ENCODE peak calls at places on chromosomes 1 and 21, in seven cellular contexts. Z, I, D, S, T, M and C are unnamed samples.

GRCh38 chr1:224733021-224733911 is 117.1 kb downstream of the CNIH3 start:
- DNase-seq in M (peak), I (peak), D (no peak), T (peak), S (peak), Z (peak), C (no peak)

GRCh38 chr1:156246762-156247459 is 945 bp downstream of the PAQR6 start:
- DNase-seq in S (no peak), D (no peak), T (peak), I (no peak), M (no peak), Z (no peak), C (peak)

GRCh38 chr1:44293761-44294315 is 61.2 kb downstream of the ERI3 start:
- DNase-seq in Z (no peak), T (no peak), I (no peak), M (no peak), S (no peak), D (no peak), C (no peak)

GRCh38 chr1:22861764-22862440 is 110.8 kb downstream of the LACTBL1 start:
- DNase-seq in T (peak), Z (peak), I (peak), M (peak), D (no peak), S (peak), C (peak)

GRCh38 chr1:7401814-7402547 is 369.1 kb upstream of the VAMP3 start:
- DNase-seq in M (peak), I (peak), T (peak), Z (peak), D (peak), S (peak), C (no peak)

GRCh38 chr1:7932524-7933149 is 8.0 kb downstream of the TNFRSF9 start:
- DNase-seq in M (no peak), T (no peak), I (no peak), Z (peak), D (no peak), S (no peak), C (no peak)

GRCh38 chr21:31416465-31416864 is 72.4 kb upstream of the TIAM1 start:
- DNase-seq in Z (no peak), D (no peak), M (peak), T (peak), S (no peak), I (no peak), C (no peak)

GRCh38 chr1:15337656-15338402 is 71.9 kb upstream of the EFHD2 start:
- DNase-seq in D (no peak), I (peak), M (peak), Z (peak), T (peak), S (peak), C (no peak)

GRCh38 chr21:33339135-33339534 is 14.4 kb downstream of the IFNAR1 start:
- DNase-seq in S (no peak), D (no peak), T (no peak), M (no peak), Z (no peak), I (no peak), C (no peak)

GRCh38 chr1:34685225-34685624 is 69.6 kb upstream of the GJB5 start:
- DNase-seq in I (no peak), T (no peak), S (no peak), Z (no peak), M (no peak), D (no peak), C (no peak)

GRCh38 chr21:46369520-46370235 is 45.7 kb downstream of the PCNT start:
- DNase-seq in D (no peak), T (no peak), S (no peak), Z (no peak), M (no peak), I (no peak), C (no peak)

GRCh38 chr1:159826436-159827101 is at the start of gene SLAMF8:
- DNase-seq in D (no peak), Z (no peak), I (no peak), S (no peak), T (peak), M (no peak), C (no peak)

GRCh38 chr1:182614796-182615451 is 10.7 kb upstream of the RGS16 start:
- DNase-seq in D (peak), I (peak), T (peak), Z (peak), S (peak), M (peak), C (no peak)

GRCh38 chr1:110051262-110051648 is 16.8 kb downstream of the STRIP1 start:
- DNase-seq in I (no peak), S (peak), M (no peak), T (peak), Z (no peak), D (no peak), C (no peak)

GRCh38 chr1:151790071-151790939 is at the start of gene TDRKH:
- DNase-seq in T (peak), D (peak), I (peak), Z (peak), M (peak), S (peak), C (peak)

GRCh38 chr1:53448241-53448841 is 10.9 kb upstream of the DMRTB1 start:
- DNase-seq in D (peak), T (no peak), I (no peak), M (no peak), S (no peak), Z (no peak), C (peak)

GRCh38 chr21:45893166-45894106 is 88.1 kb upstream of the COL6A1 start:
- DNase-seq in S (no peak), I (no peak), Z (no peak), T (no peak), D (no peak), M (no peak), C (no peak)

GRCh38 chr1:184056921-184057496 is 5.5 kb downstream of the TSEN15 start:
- DNase-seq in D (no peak), I (peak), T (peak), S (peak), Z (no peak), M (peak), C (no peak)

GRCh38 chr1:19700046-19700777 is 35.5 kb downstream of the HTR6 start:
- DNase-seq in M (no peak), S (no peak), I (no peak), Z (no peak), D (no peak), T (no peak), C (no peak)

GRCh38 chr1:26771643-26772321 is 16.0 kb upstream of the PIGV start:
- DNase-seq in M (peak), T (peak), I (peak), S (peak), D (no peak), Z (peak), C (no peak)

GRCh38 chr1:111920221-111921024 is 69.0 kb downstream of the KCND3 start:
- DNase-seq in T (peak), Z (peak), D (no peak), I (peak), M (no peak), S (peak), C (no peak)

GRCh38 chr1:156616463-156616862 is 2.8 kb upstream of the HAPLN2 start:
- DNase-seq in S (peak), T (peak), M (peak), Z (peak), I (no peak), D (no peak), C (no peak)

GRCh38 chr1:160942926-160943325 is 11.7 kb downstream of the ITLN2 start:
- DNase-seq in M (peak), S (no peak), Z (peak), T (no peak), I (peak), D (no peak), C (no peak)

GRCh38 chr1:116168277-116169032 is 57.3 kb downstream of the MAB21L3 start:
- DNase-seq in M (no peak), I (no peak), Z (peak), D (peak), S (peak), T (peak), C (peak)

GRCh38 chr1:214615111-214615510 is 12.1 kb downstream of the CENPF start:
- DNase-seq in M (peak), D (no peak), S (peak), T (peak), I (no peak), Z (no peak), C (no peak)

GRCh38 chr1:223056802-223057201 is 86.2 kb downstream of the TLR5 start:
- DNase-seq in M (no peak), T (peak), D (no peak), S (no peak), I (no peak), Z (no peak), C (no peak)

GRCh38 chr1:180571832-180572636 is 13.3 kb downstream of the OVAAL start:
- DNase-seq in T (peak), I (peak), S (peak), M (peak), D (no peak), Z (peak), C (no peak)

GRCh38 chr21:24160528-24160927 is 1446.8 kb downstream of the MRPL39 start:
- DNase-seq in Z (no peak), D (no peak), T (no peak), I (no peak), S (no peak), M (no peak), C (no peak)

GRCh38 chr1:1337793-1338147 is 6.7 kb downstream of the TAS1R3 start:
- DNase-seq in S (no peak), D (peak), Z (peak), M (peak), I (no peak), T (no peak), C (no peak)

DNA sequence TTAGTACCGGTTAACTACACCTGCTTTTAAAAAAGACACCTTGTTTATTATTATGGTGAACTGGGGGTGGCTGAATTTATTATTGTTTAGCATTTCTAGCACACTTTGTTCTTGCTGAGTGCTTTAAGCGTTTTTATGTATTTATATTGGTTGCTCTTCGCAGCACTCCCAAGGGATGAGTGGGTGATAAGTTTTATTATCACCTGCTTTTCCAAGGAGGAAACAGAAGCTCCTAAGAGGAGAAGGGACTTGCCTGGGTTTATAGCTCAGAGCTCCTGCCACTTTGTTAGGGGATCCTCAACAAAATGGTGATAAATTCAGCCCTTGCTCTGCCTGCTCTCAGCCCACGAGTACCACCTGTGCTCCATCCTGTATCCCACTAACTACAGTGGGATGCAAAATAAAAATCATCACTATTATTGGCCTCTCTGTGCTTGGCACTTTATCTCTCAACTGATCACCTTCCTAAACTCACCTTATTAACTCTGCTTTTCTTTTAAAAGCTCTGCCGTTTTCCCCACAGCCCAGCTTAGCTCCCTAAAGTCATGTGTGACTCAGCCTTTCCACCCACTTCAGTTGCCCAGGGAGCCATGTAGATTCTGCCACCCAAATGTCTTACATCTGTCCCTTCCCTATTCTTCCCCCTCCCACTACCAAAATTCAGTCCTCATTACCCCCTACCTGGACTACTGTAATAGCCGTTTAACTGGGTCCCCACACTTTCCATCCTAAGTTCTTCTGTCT is 44.5 kb downstream of the BCL9 start:
- DNase-seq in S (no peak), I (no peak), T (peak), Z (no peak), M (no peak), D (no peak), C (no peak)
- H2AFZ ChIP-seq in S (no peak), I (no peak), T (no peak), Z (no peak), M (no peak), D (no peak), C (no peak)

GRCh38 chr21:14900611-14901010 is 164.2 kb downstream of the NRIP1 start:
- DNase-seq in T (peak), S (peak), I (peak), M (peak), Z (no peak), D (no peak), C (no peak)
- H2AFZ ChIP-seq in T (peak), S (no peak), I (peak), M (peak), Z (no peak), D (no peak), C (peak)

DNA sequence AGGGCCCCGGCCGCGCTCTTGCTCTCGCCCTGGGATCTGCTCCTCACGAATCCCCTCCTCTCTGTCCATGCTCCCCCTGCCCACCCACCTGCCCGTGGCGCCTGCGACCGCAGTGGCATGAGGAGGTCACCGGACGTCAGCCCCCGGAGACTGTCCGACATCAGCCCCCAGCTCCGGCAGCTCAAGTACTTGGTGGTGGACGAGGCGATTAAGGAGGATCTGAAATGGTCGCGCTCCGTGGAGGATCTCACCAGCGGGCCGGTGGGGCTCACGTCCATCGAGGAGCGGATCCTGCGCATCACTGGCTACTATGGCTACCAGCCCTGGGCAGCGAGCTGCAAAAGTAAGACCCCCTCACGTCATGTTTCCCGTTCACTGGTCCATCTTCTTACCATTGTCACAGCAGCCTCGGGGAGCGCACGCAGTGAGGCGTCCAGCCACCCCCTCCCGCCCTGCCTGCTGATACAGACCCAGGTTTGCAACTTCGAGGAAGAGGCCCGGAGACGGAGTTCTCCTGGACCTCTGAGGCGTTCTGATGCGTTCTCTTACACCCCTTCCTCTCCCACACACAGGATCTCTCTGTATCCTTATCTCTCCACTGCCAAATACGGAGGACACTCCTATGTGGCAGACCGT is 1.1 kb downstream of the SLC35F3 start:
- DNase-seq in I (no peak), M (peak), T (no peak), D (peak), Z (peak), S (no peak), C (no peak)
- H2AFZ ChIP-seq in I (peak), M (peak), T (no peak), D (no peak), Z (no peak), S (no peak), C (peak)

GRCh38 chr1:28136636-28137613 is 39.6 kb downstream of the PTAFR start:
- DNase-seq in D (no peak), S (peak), T (peak), M (peak), I (peak), Z (no peak), C (no peak)

GRCh38 chr1:28139033-28139712 is 37.3 kb downstream of the PTAFR start:
- DNase-seq in M (peak), T (peak), I (peak), S (peak), Z (no peak), D (no peak), C (no peak)

GRCh38 chr1:28132110-28132897 is 43.9 kb upstream of the EYA3 start:
- DNase-seq in M (no peak), I (no peak), Z (peak), T (no peak), D (no peak), S (no peak), C (no peak)

GRCh38 chr1:28134651-28135207 is 41.8 kb downstream of the PTAFR start:
- DNase-seq in Z (no peak), D (no peak), S (no peak), M (no peak), T (no peak), I (no peak), C (no peak)

GRCh38 chr1:28135910-28136635 is 40.4 kb downstream of the PTAFR start:
- DNase-seq in D (no peak), M (no peak), S (no peak), Z (no peak), I (no peak), T (no peak), C (no peak)
- H2AFZ ChIP-seq in D (no peak), M (no peak), S (no peak), Z (peak), I (no peak), T (no peak), C (no peak)

DNA sequence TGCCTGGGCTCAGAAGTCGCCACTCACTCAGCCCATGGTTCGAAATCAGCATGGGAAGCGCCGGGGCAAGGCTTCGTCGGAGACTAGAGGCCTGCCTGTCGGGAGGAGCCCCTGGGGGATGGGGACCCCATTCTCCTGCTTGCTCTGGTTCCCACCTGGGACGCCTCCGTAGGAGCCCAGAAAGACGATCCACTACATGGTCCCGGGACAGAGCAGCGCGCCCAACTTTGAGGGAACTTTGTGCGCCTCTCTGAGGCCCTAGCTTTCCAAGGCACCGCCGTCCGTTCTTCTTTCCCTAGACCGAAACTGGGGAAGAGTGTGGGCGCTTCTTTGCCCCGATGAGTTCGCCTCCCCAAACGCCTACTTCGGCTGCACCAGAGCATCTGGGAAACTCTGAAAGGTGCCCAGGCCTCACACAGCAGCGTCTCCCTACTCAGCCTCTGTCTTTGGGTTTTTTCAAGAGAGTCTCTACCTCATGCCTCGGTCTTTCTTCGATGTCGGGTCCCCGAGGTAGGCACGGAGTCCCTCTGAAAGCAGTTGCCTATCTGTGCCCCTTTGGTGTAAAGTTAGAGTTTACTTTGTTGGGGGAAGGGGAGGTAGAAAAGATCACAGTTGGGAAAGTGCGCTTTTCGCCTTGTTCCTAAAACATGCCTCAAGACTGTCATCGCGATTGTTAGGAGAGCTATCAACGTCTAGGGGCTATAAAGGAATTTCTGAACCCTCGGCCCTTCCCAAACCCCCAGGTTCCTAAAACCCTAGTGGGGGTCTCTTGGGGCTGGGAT is 14.0 kb downstream of the NR5A2 start:
- DNase-seq in S (no peak), I (no peak), D (peak), T (no peak), M (no peak), Z (no peak), C (no peak)
- H2AFZ ChIP-seq in S (peak), I (no peak), D (no peak), T (no peak), M (no peak), Z (no peak), C (no peak)

GRCh38 chr21:42526379-42526727 is 12.7 kb downstream of the SLC37A1 start:
- DNase-seq in T (no peak), D (no peak), M (no peak), S (no peak), I (no peak), Z (no peak), C (no peak)

GRCh38 chr21:42524341-42525227 is 10.9 kb downstream of the SLC37A1 start:
- DNase-seq in M (peak), T (peak), I (no peak), Z (no peak), D (peak), S (peak), C (peak)

GRCh38 chr21:42523941-42524340 is 10.3 kb downstream of the SLC37A1 start:
- DNase-seq in T (no peak), Z (no peak), D (no peak), S (no peak), I (no peak), M (peak), C (no peak)

GRCh38 chr21:42525676-42526378 is 12.2 kb downstream of the SLC37A1 start:
- DNase-seq in D (no peak), T (no peak), S (no peak), I (no peak), M (no peak), Z (no peak), C (no peak)

GRCh38 chr21:42525228-42525604 is 11.6 kb downstream of the SLC37A1 start:
- DNase-seq in T (peak), I (peak), S (peak), M (no peak), D (no peak), Z (no peak), C (peak)
- H2AFZ ChIP-seq in T (no peak), I (peak), S (peak), M (no peak), D (no peak), Z (no peak), C (no peak)

DNA sequence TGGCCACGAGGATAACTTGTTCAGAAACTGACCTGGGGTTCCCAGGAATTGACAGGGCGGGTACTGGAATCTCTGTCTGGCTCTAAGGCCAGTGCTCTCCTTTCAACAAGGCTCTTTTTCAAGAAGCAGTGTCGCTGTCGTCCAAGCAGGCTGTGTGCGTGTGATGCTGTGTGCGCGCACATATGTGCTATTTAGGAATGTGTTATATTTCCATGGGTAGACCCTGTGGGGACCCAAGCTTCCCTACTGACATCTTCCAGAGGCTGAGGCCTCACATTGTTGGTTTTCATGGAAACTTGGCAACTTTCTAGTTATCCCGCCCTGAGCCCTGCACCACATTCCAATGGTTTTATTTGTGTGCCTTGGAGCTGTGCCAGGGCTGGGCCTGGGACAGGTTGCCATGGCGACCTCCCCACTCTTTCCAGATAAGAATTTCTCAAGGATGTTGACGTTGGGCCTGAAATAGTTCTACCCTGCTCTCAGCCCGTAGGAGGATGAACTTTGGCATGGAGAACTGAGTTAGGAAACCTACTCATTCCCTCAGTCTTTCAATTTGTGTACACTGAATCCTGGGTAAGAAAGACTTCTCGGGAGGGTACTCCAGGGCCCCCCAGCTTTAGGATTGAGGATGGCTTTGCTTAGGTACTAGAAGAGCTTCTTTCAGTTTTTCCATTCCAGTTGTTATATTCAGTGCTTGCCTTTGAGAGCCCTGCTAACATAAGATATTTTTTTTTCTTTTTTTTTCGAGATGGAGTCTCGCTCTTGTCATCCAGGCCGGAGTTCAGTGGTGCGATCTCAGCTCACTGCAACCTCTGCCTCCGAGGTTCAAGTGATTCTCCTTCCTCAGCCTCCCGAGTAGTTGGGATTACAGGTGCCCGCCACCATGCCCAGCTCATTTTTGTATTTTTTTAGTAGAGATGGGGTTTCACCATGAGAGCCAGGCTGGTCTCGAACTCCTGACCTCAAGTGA is 38.8 kb upstream of the SRSF10 start:
- DNase-seq in S (peak), T (peak), M (peak), Z (peak), I (peak), D (peak), C (peak)
- H2AFZ ChIP-seq in S (peak), T (peak), M (peak), Z (peak), I (peak), D (no peak), C (no peak)